ENCODE peak calls at places on chromosomes 4 and X, in seven cellular contexts. One of them, this sample, is unnamed.
A peak's percentile ranks its signal among the peaks of the same experiment; 100 is the strongest.

GRCh38 chr4:6345866-6346265 is 76.2 kb downstream of the WFS1 start:
- DNase-seq in uterus: no peak
- DNase-seq in GM23248: no peak
- DNase-seq in lower leg skin: no peak
- DNase-seq in right atrium auricular region: no peak
- DNase-seq in CD8-positive, alpha-beta T cell: no peak
- DNase-seq in A549: no peak
- DNase-seq in this sample: no peak

GRCh38 chrX:45524296-45524695 is 323.6 kb upstream of the DIPK2B start:
- DNase-seq in uterus: no peak
- DNase-seq in right atrium auricular region: no peak
- DNase-seq in CD8-positive, alpha-beta T cell: no peak
- DNase-seq in lower leg skin: no peak
- DNase-seq in GM23248: no peak
- DNase-seq in A549: no peak
- DNase-seq in this sample: peak; percentile 67

GRCh38 chrX:140050906-140051305 is 85.6 kb upstream of the CXorf66 start:
- DNase-seq in uterus: no peak
- DNase-seq in right atrium auricular region: no peak
- DNase-seq in A549: peak; percentile 15
- DNase-seq in CD8-positive, alpha-beta T cell: no peak
- DNase-seq in lower leg skin: no peak
- DNase-seq in GM23248: peak; percentile 43
- DNase-seq in this sample: no peak

GRCh38 chr4:146916479-146917076 is 29.1 kb downstream of the TTC29 start:
- DNase-seq in right atrium auricular region: no peak
- DNase-seq in GM23248: peak; percentile 62
- DNase-seq in CD8-positive, alpha-beta T cell: peak; percentile 5
- DNase-seq in uterus: no peak
- DNase-seq in A549: peak; percentile 13
- DNase-seq in lower leg skin: no peak
- DNase-seq in this sample: peak; percentile 52

GRCh38 chrX:49058794-49059193 is at the start of gene CCDC120:
- DNase-seq in uterus: no peak
- DNase-seq in right atrium auricular region: no peak
- DNase-seq in GM23248: no peak
- DNase-seq in A549: no peak
- DNase-seq in CD8-positive, alpha-beta T cell: no peak
- DNase-seq in lower leg skin: no peak
- DNase-seq in this sample: peak; percentile 32

GRCh38 chrX:110222497-110223257 is 95.2 kb downstream of the AMMECR1 start:
- DNase-seq in A549: no peak
- DNase-seq in CD8-positive, alpha-beta T cell: no peak
- DNase-seq in right atrium auricular region: no peak
- DNase-seq in GM23248: no peak
- DNase-seq in lower leg skin: no peak
- DNase-seq in uterus: no peak
- DNase-seq in this sample: no peak

GRCh38 chrX:153411255-153411987 is at the start of gene ZFP92:
- DNase-seq in right atrium auricular region: no peak
- DNase-seq in GM23248: peak; percentile 5
- DNase-seq in CD8-positive, alpha-beta T cell: peak; percentile 45
- DNase-seq in lower leg skin: no peak
- DNase-seq in A549: no peak
- DNase-seq in uterus: no peak
- DNase-seq in this sample: no peak

GRCh38 chr4:96136056-96136455 is 296.2 kb downstream of the PDHA2 start:
- DNase-seq in A549: no peak
- DNase-seq in uterus: no peak
- DNase-seq in lower leg skin: no peak
- DNase-seq in GM23248: no peak
- DNase-seq in CD8-positive, alpha-beta T cell: no peak
- DNase-seq in right atrium auricular region: no peak
- DNase-seq in this sample: no peak

GRCh38 chrX:111823068-111823467 is 52.9 kb upstream of the TRPC5OS start:
- DNase-seq in lower leg skin: no peak
- DNase-seq in A549: peak; percentile 16
- DNase-seq in right atrium auricular region: no peak
- DNase-seq in GM23248: peak; percentile 36
- DNase-seq in uterus: no peak
- DNase-seq in CD8-positive, alpha-beta T cell: no peak
- DNase-seq in this sample: peak; percentile 0

GRCh38 chrX:102968216-102968615 is 31.1 kb downstream of the RAB40AL start:
- DNase-seq in right atrium auricular region: no peak
- DNase-seq in uterus: no peak
- DNase-seq in A549: no peak
- DNase-seq in lower leg skin: no peak
- DNase-seq in GM23248: no peak
- DNase-seq in CD8-positive, alpha-beta T cell: no peak
- DNase-seq in this sample: no peak

GRCh38 chrX:46185923-46186810 is 359.1 kb downstream of the ZNF674 start:
- DNase-seq in CD8-positive, alpha-beta T cell: no peak
- DNase-seq in right atrium auricular region: no peak
- DNase-seq in A549: no peak
- DNase-seq in GM23248: no peak
- DNase-seq in uterus: no peak
- DNase-seq in lower leg skin: no peak
- DNase-seq in this sample: peak; percentile 89

GRCh38 chr4:5033266-5033945 is 14.1 kb upstream of the CYTL1 start:
- DNase-seq in right atrium auricular region: no peak
- DNase-seq in GM23248: peak; percentile 55
- DNase-seq in uterus: peak; percentile 55
- DNase-seq in CD8-positive, alpha-beta T cell: no peak
- DNase-seq in A549: no peak
- DNase-seq in lower leg skin: no peak
- DNase-seq in this sample: no peak

GRCh38 chrX:152899111-152899873 is 1.4 kb downstream of the ZNF185 start:
- DNase-seq in right atrium auricular region: no peak
- DNase-seq in uterus: no peak
- DNase-seq in lower leg skin: no peak
- DNase-seq in A549: no peak
- DNase-seq in CD8-positive, alpha-beta T cell: no peak
- DNase-seq in GM23248: no peak
- DNase-seq in this sample: no peak

GRCh38 chr4:103994059-103994458 is 274.3 kb upstream of the TACR3 start:
- DNase-seq in A549: peak; percentile 30
- DNase-seq in lower leg skin: no peak
- DNase-seq in GM23248: no peak
- DNase-seq in uterus: no peak
- DNase-seq in CD8-positive, alpha-beta T cell: no peak
- DNase-seq in right atrium auricular region: no peak
- DNase-seq in this sample: peak; percentile 38

GRCh38 chr4:180766903-180767302 is 1476.3 kb upstream of the TENM3 start:
- DNase-seq in GM23248: no peak
- DNase-seq in A549: no peak
- DNase-seq in lower leg skin: no peak
- DNase-seq in right atrium auricular region: no peak
- DNase-seq in uterus: no peak
- DNase-seq in CD8-positive, alpha-beta T cell: no peak
- DNase-seq in this sample: no peak

GRCh38 chr4:78647272-78647671 is 95.7 kb downstream of the ANXA3 start:
- DNase-seq in CD8-positive, alpha-beta T cell: no peak
- DNase-seq in A549: no peak
- DNase-seq in right atrium auricular region: no peak
- DNase-seq in uterus: no peak
- DNase-seq in lower leg skin: no peak
- DNase-seq in GM23248: no peak
- DNase-seq in this sample: no peak

GRCh38 chrX:29661290-29661689 is 554.1 kb upstream of the MAGEB2 start:
- DNase-seq in right atrium auricular region: no peak
- DNase-seq in CD8-positive, alpha-beta T cell: no peak
- DNase-seq in uterus: no peak
- DNase-seq in GM23248: peak; percentile 9
- DNase-seq in lower leg skin: no peak
- DNase-seq in A549: peak; percentile 9
- DNase-seq in this sample: peak; percentile 33

GRCh38 chrX:15158736-15159406 is 111.0 kb downstream of the ASB9 start:
- DNase-seq in lower leg skin: no peak
- DNase-seq in GM23248: peak; percentile 24
- DNase-seq in uterus: no peak
- DNase-seq in CD8-positive, alpha-beta T cell: no peak
- DNase-seq in right atrium auricular region: no peak
- DNase-seq in A549: peak; percentile 2
- DNase-seq in this sample: peak; percentile 67

GRCh38 chrX:129762448-129762847 is 17.3 kb upstream of the SASH3 start:
- DNase-seq in A549: no peak
- DNase-seq in uterus: no peak
- DNase-seq in CD8-positive, alpha-beta T cell: no peak
- DNase-seq in lower leg skin: no peak
- DNase-seq in GM23248: no peak
- DNase-seq in right atrium auricular region: no peak
- DNase-seq in this sample: no peak

DNA sequence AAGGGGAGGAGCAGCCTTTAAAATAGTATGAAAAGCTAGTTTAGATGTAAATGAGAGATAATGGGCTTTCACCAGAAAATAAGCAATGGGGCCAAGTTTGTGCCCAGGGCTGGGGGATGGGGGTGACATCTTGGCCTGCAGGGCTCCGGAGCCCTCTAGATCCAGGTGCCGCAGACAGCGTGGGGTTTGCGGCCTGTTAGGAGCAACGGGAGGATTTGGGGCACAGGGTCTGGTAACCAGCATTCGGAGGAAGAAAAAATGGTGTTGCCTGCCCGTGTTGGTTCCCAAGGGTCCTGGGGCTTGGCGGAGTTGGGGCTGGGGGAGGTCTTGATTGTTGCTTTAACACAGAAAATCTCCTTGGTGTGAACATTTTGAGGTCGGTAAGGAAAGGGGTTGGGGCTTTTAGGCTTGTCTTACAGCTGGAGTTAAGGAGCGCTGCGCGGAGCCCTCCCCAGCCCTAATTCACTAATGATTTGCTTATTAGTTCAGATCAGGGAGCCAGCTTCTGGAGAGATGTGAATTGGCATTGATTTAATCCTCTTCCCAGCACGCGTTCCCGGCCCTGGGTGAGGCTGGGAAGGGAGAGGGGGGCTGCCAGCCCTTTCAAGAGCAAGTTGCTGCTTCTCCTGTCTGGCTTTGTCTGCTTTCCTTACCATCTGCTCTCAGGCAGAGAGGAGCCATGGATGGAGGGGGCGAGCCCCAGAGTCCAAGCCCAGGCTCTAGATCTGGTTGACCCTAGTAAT is 443.4 kb downstream of the BCOR start:
- DNase-seq in uterus: no peak
- DNase-seq in lower leg skin: no peak
- DNase-seq in A549: no peak
- DNase-seq in CD8-positive, alpha-beta T cell: no peak
- DNase-seq in right atrium auricular region: no peak
- DNase-seq in GM23248: no peak
- DNase-seq in this sample: no peak
- H3K4me3 ChIP-seq in uterus: no peak overlapping the region
- H3K4me3 ChIP-seq in lower leg skin: no peak overlapping the region
- H3K4me3 ChIP-seq in A549: no peak overlapping the region
- H3K4me3 ChIP-seq in CD8-positive, alpha-beta T cell: no peak overlapping the region
- H3K4me3 ChIP-seq in right atrium auricular region: no peak overlapping the region
- H3K4me3 ChIP-seq in GM23248: no peak overlapping the region
- H3K4me3 ChIP-seq in this sample: no peak overlapping the region

GRCh38 chr4:52545099-52546069 is 113.7 kb downstream of the USP46 start:
- DNase-seq in GM23248: peak; percentile 84
- DNase-seq in right atrium auricular region: peak; percentile 80
- DNase-seq in A549: peak; percentile 48
- DNase-seq in CD8-positive, alpha-beta T cell: peak; percentile 55
- DNase-seq in uterus: peak; percentile 69
- DNase-seq in lower leg skin: peak; percentile 69
- DNase-seq in this sample: peak; percentile 59
- H3K4me3 ChIP-seq in GM23248: peak overlapping the region; percentile 62
- H3K4me3 ChIP-seq in right atrium auricular region: no peak overlapping the region
- H3K4me3 ChIP-seq in A549: no peak overlapping the region
- H3K4me3 ChIP-seq in CD8-positive, alpha-beta T cell: no peak overlapping the region
- H3K4me3 ChIP-seq in uterus: no peak overlapping the region
- H3K4me3 ChIP-seq in lower leg skin: no peak overlapping the region
- H3K4me3 ChIP-seq in this sample: no peak overlapping the region

GRCh38 chr4:186108391-186108790 is 3.9 kb downstream of the FAM149A start:
- DNase-seq in CD8-positive, alpha-beta T cell: no peak
- DNase-seq in uterus: no peak
- DNase-seq in right atrium auricular region: no peak
- DNase-seq in GM23248: no peak
- DNase-seq in lower leg skin: no peak
- DNase-seq in A549: no peak
- DNase-seq in this sample: no peak

GRCh38 chr4:186102931-186103330 is 1.6 kb upstream of the FAM149A start:
- DNase-seq in A549: no peak
- DNase-seq in CD8-positive, alpha-beta T cell: no peak
- DNase-seq in uterus: no peak
- DNase-seq in lower leg skin: no peak
- DNase-seq in right atrium auricular region: no peak
- DNase-seq in GM23248: no peak
- DNase-seq in this sample: no peak

GRCh38 chr4:186104114-186104894 is at the start of gene FAM149A:
- DNase-seq in A549: no peak
- DNase-seq in CD8-positive, alpha-beta T cell: peak; percentile 34
- DNase-seq in GM23248: peak; percentile 12
- DNase-seq in lower leg skin: peak; percentile 18
- DNase-seq in uterus: peak; percentile 53
- DNase-seq in right atrium auricular region: no peak
- DNase-seq in this sample: no peak

GRCh38 chr4:186105721-186106335 is 1.3 kb downstream of the FAM149A start:
- DNase-seq in uterus: no peak
- DNase-seq in GM23248: no peak
- DNase-seq in CD8-positive, alpha-beta T cell: no peak
- DNase-seq in right atrium auricular region: no peak
- DNase-seq in A549: no peak
- DNase-seq in lower leg skin: no peak
- DNase-seq in this sample: peak; percentile 57

GRCh38 chr4:186104895-186105720 is 604 bp downstream of the FAM149A start:
- DNase-seq in A549: no peak
- DNase-seq in right atrium auricular region: no peak
- DNase-seq in CD8-positive, alpha-beta T cell: no peak
- DNase-seq in GM23248: peak; percentile 20
- DNase-seq in uterus: peak; percentile 23
- DNase-seq in lower leg skin: no peak
- DNase-seq in this sample: no peak
- H3K4me3 ChIP-seq in A549: peak overlapping the region; percentile 51
- H3K4me3 ChIP-seq in right atrium auricular region: peak overlapping the region; percentile 35
- H3K4me3 ChIP-seq in CD8-positive, alpha-beta T cell: peak overlapping the region; percentile 22
- H3K4me3 ChIP-seq in GM23248: no peak overlapping the region
- H3K4me3 ChIP-seq in uterus: peak overlapping the region; percentile 10
- H3K4me3 ChIP-seq in lower leg skin: peak overlapping the region; percentile 17
- H3K4me3 ChIP-seq in this sample: peak overlapping the region; percentile 18

GRCh38 chrX:118534716-118535493 is 39.3 kb downstream of the DOCK11 start:
- DNase-seq in uterus: no peak
- DNase-seq in GM23248: peak; percentile 20
- DNase-seq in CD8-positive, alpha-beta T cell: no peak
- DNase-seq in A549: no peak
- DNase-seq in right atrium auricular region: no peak
- DNase-seq in lower leg skin: no peak
- DNase-seq in this sample: no peak

GRCh38 chrX:118541482-118541881 is 45.9 kb downstream of the DOCK11 start:
- DNase-seq in CD8-positive, alpha-beta T cell: no peak
- DNase-seq in lower leg skin: no peak
- DNase-seq in right atrium auricular region: no peak
- DNase-seq in uterus: no peak
- DNase-seq in GM23248: no peak
- DNase-seq in A549: no peak
- DNase-seq in this sample: no peak

GRCh38 chrX:118536204-118536603 is 40.6 kb downstream of the DOCK11 start:
- DNase-seq in uterus: no peak
- DNase-seq in GM23248: no peak
- DNase-seq in right atrium auricular region: no peak
- DNase-seq in A549: no peak
- DNase-seq in CD8-positive, alpha-beta T cell: no peak
- DNase-seq in lower leg skin: no peak
- DNase-seq in this sample: no peak

GRCh38 chrX:118540342-118540741 is 44.7 kb downstream of the DOCK11 start:
- DNase-seq in CD8-positive, alpha-beta T cell: no peak
- DNase-seq in GM23248: no peak
- DNase-seq in uterus: no peak
- DNase-seq in right atrium auricular region: no peak
- DNase-seq in A549: no peak
- DNase-seq in lower leg skin: no peak
- DNase-seq in this sample: no peak

GRCh38 chrX:118536687-118537461 is 41.3 kb downstream of the DOCK11 start:
- DNase-seq in GM23248: peak; percentile 31
- DNase-seq in CD8-positive, alpha-beta T cell: peak; percentile 40
- DNase-seq in lower leg skin: no peak
- DNase-seq in right atrium auricular region: no peak
- DNase-seq in A549: peak; percentile 31
- DNase-seq in uterus: no peak
- DNase-seq in this sample: no peak
- H3K4me3 ChIP-seq in GM23248: no peak overlapping the region
- H3K4me3 ChIP-seq in CD8-positive, alpha-beta T cell: peak overlapping the region; percentile 9
- H3K4me3 ChIP-seq in lower leg skin: no peak overlapping the region
- H3K4me3 ChIP-seq in right atrium auricular region: no peak overlapping the region
- H3K4me3 ChIP-seq in A549: no peak overlapping the region
- H3K4me3 ChIP-seq in uterus: no peak overlapping the region
- H3K4me3 ChIP-seq in this sample: no peak overlapping the region